ENCODE peak calls at places on chromosomes 1 and 21, in nine cellular contexts. G is posterior vena cava; J is CD8-positive, alpha-beta T cell; V is heart right ventricle; P is NCI-H774; D is HFFc6; R is AG08396; E is HTR-8/SVneo; C is upper lobe of right lung. O is an unnamed sample.
A peak's percentile ranks its signal among the peaks of the same experiment; 100 is the strongest.

GRCh38 chr1:3775498-3776230 is 3.1 kb downstream of the SMIM1 start:
- DNase-seq in P (peak; percentile 17), V (peak; percentile 54), D (no peak), E (peak; percentile 35), R (peak; percentile 88), J (peak; percentile 45), G (no peak), C (peak; percentile 79), O (peak; percentile 66)

GRCh38 chr21:45642122-45642813 is 1.3 kb upstream of the PCBP3 start:
- DNase-seq in E (no peak), C (no peak), V (peak; percentile 42), G (no peak), P (no peak), J (no peak), D (no peak), R (no peak), O (peak; percentile 31)

GRCh38 chr1:177256153-177256814 is 85.5 kb downstream of the BRINP2 start:
- DNase-seq in J (no peak), V (peak; percentile 64), G (peak; percentile 87), C (peak; percentile 82), E (peak; percentile 7), D (peak; percentile 71), P (no peak), R (peak; percentile 64), O (peak; percentile 94)

GRCh38 chr1:200242379-200243041 is 167.3 kb downstream of the ZNF281 start:
- DNase-seq in P (peak; percentile 51), J (no peak), G (no peak), C (no peak), E (no peak), R (no peak), D (no peak), V (no peak), O (peak; percentile 17)

GRCh38 chr1:8679411-8679800 is 138.0 kb downstream of the RERE start:
- DNase-seq in D (no peak), V (no peak), C (no peak), G (no peak), E (no peak), R (no peak), P (no peak), J (no peak), O (peak; percentile 57)

GRCh38 chr1:201184734-201185453 is 5.7 kb upstream of the IGFN1 start:
- DNase-seq in R (peak; percentile 82), P (peak; percentile 15), E (peak; percentile 51), V (no peak), J (no peak), C (no peak), G (no peak), D (peak; percentile 84), O (peak; percentile 83)

GRCh38 chr1:84385347-84385746 is 12.9 kb upstream of the DNASE2B start:
- DNase-seq in C (no peak), V (no peak), D (no peak), E (no peak), J (no peak), P (no peak), G (no peak), R (no peak), O (no peak)

GRCh38 chr1:205703072-205703471 is 22.8 kb upstream of the SLC45A3 start:
- DNase-seq in C (no peak), P (no peak), R (no peak), D (no peak), E (no peak), V (no peak), J (no peak), G (no peak), O (no peak)